ENCODE peak calls at places on chromosomes 3 and 15, in ten cellular contexts. V is left lung, Y is astrocyte of the spinal cord, R is cardiac muscle cell, M is fibroblast of villous mesenchyme, E is adrenal gland, P is pancreas, K is mammary epithelial cell, Z is GM20000, A is GM13977. U is an unnamed sample.

GRCh38 chr3:151460774-151461450 is at the start of gene IGSF10:
- DNase-seq in R (no peak), M (no peak), P (peak; percentile 15), E (peak; percentile 35), Z (no peak), V (peak; percentile 39), A (no peak), Y (no peak), K (no peak), U (peak; percentile 57)

GRCh38 chr3:100516232-100516631 is 23.8 kb downstream of the TMEM45A start:
- DNase-seq in Z (no peak), Y (no peak), A (no peak), K (no peak), R (no peak), P (no peak), V (no peak), M (no peak), E (no peak), U (no peak)

GRCh38 chr3:119664850-119665379 is 4.5 kb upstream of the POPDC2 start:
- DNase-seq in E (no peak), A (no peak), Y (no peak), Z (no peak), R (no peak), M (no peak), V (no peak), P (no peak), K (no peak), U (no peak)

GRCh38 chr15:40313531-40314398 is 6.0 kb upstream of the PLCB2 start:
- DNase-seq in E (peak; percentile 83), Y (no peak), A (no peak), K (peak; percentile 57), M (no peak), R (peak; percentile 89), Z (no peak), V (peak; percentile 87), P (peak; percentile 81), U (peak; percentile 79)

GRCh38 chr3:36219398-36219797 is 160.9 kb upstream of the STAC start:
- DNase-seq in A (no peak), E (no peak), R (no peak), V (no peak), K (peak; percentile 50), Z (no peak), Y (peak; percentile 90), M (peak; percentile 15), P (no peak), U (no peak)

GRCh38 chr15:59298255-59298856 is 74.3 kb downstream of the MYO1E start:
- DNase-seq in A (peak; percentile 43), V (no peak), R (no peak), K (peak; percentile 98), Y (no peak), M (no peak), Z (peak; percentile 35), P (no peak), E (no peak), U (no peak)

GRCh38 chr3:71862374-71863145 is 77.6 kb upstream of the PROK2 start:
- DNase-seq in P (no peak), E (no peak), M (no peak), V (no peak), K (no peak), Z (no peak), A (no peak), R (no peak), Y (no peak), U (no peak)

GRCh38 chr3:58306662-58307286 is 454 bp downstream of the HTD2 start:
- DNase-seq in M (peak; percentile 41), K (peak; percentile 56), Y (peak; percentile 5), Z (no peak), E (peak; percentile 51), V (peak; percentile 39), A (peak; percentile 52), R (peak; percentile 43), P (peak; percentile 48), U (peak; percentile 56)

GRCh38 chr3:52527039-52527731 is 6.5 kb downstream of the NT5DC2 start:
- DNase-seq in E (peak; percentile 64), M (peak; percentile 65), R (no peak), Z (no peak), A (no peak), P (no peak), V (peak; percentile 64), Y (no peak), K (no peak), U (peak; percentile 60)

DNA sequence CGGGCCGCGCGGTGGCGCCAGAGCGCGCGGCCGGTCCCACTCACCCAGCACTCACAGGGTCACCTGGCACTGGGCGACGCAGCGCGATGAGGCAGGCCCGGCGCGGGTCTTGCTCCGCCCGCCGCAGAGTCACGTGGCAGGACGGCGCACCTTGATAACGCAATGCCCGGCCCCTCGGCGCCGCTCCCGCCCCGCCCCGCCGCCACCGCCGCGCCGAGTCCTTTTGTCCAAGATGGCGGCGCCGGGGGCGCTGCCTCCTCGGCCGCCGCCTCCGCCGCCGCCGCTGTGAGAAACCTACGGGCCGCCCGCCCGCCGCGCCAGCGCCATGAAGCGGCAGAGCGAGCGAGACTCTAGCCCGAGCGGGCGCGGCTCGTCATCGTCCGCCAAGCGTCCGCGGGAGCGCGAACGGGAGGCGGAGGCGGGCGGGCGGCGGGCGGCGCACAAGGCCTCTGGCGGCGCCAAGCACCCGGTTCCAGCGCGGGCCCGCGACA is at the start of gene RBM15B:
- DNase-seq in V (peak; percentile 99), K (peak; percentile 96), M (peak; percentile 97), A (peak; percentile 99), P (peak; percentile 98), R (peak; percentile 98), E (peak; percentile 99), Y (peak; percentile 97), Z (peak; percentile 98), U (peak; percentile 99)
- TF ChIP-seq CTCF in V (peak; percentile 79), K (peak; percentile 92), M (peak; percentile 75), A (peak; percentile 95), P (no peak), R (peak; percentile 85), E (peak; percentile 76), Y (peak; percentile 87), Z (peak; percentile 95), U (peak; percentile 92)

GRCh38 chr3:161503271-161503670 is 6.7 kb downstream of the OTOL1 start:
- DNase-seq in A (no peak), Y (no peak), R (no peak), E (no peak), V (no peak), Z (no peak), K (no peak), P (no peak), M (no peak), U (no peak)

GRCh38 chr3:161510510-161511260 is 14.1 kb downstream of the OTOL1 start:
- DNase-seq in E (peak; percentile 26), P (no peak), Y (no peak), Z (no peak), M (no peak), V (no peak), A (no peak), R (no peak), K (no peak), U (no peak)

DNA sequence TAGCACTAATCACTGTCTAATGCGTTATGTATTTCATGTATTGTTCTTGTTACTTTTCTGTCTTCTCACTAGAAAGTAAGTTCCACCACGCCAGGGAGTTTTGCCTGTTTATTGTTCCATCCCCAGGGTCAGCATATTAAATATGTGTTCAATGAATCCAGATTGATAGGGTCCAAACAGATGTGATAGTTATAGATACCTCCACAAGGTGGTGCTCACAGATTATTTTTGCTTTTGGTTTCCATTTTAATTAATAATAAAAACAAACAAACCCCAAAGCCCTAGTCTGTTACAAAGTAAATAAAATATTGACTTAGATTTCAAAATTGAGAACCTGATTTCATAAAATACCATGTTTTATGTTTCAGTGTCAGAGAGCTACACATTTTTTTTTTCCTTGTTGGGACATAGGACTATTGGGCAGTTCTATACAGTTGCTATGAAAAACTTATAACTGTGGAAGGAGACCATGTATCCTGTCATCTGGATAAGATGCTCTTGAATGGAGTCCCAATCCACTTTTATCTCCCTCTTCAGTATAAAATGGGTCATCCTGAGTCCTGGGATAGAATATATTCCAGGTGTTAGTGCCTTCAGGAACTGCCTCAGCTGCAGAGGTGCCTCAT is 12.4 kb downstream of the OTOL1 start:
- DNase-seq in E (no peak), Y (peak; percentile 13), K (no peak), P (no peak), A (peak; percentile 11), R (peak; percentile 24), M (peak; percentile 7), V (no peak), Z (peak; percentile 24), U (no peak)
- TF ChIP-seq CTCF in E (peak; percentile 23), Y (peak; percentile 38), K (peak; percentile 49), P (no peak), A (peak; percentile 43), R (peak; percentile 29), M (peak; percentile 37), V (peak; percentile 35), Z (peak; percentile 11), U (no peak)

GRCh38 chr3:189143321-189143720 is 28.4 kb upstream of the TPRG1 start:
- DNase-seq in R (no peak), P (no peak), V (no peak), K (no peak), A (no peak), M (no peak), E (no peak), Z (no peak), Y (no peak), U (no peak)

GRCh38 chr3:189142527-189142926 is 29.2 kb upstream of the TPRG1 start:
- DNase-seq in R (no peak), K (peak; percentile 17), A (no peak), Z (no peak), M (no peak), Y (no peak), V (no peak), P (no peak), E (no peak), U (no peak)

GRCh38 chr3:189146842-189147241 is 24.9 kb upstream of the TPRG1 start:
- DNase-seq in Y (no peak), M (no peak), P (no peak), V (no peak), K (peak; percentile 11), R (no peak), Z (no peak), A (no peak), E (no peak), U (no peak)

GRCh38 chr3:189148090-189148507 is 23.7 kb upstream of the TPRG1 start:
- DNase-seq in M (peak; percentile 71), E (peak; percentile 65), R (peak; percentile 74), V (peak; percentile 44), P (peak; percentile 65), K (peak; percentile 37), Y (peak; percentile 73), A (peak; percentile 49), Z (peak; percentile 64), U (no peak)

DNA sequence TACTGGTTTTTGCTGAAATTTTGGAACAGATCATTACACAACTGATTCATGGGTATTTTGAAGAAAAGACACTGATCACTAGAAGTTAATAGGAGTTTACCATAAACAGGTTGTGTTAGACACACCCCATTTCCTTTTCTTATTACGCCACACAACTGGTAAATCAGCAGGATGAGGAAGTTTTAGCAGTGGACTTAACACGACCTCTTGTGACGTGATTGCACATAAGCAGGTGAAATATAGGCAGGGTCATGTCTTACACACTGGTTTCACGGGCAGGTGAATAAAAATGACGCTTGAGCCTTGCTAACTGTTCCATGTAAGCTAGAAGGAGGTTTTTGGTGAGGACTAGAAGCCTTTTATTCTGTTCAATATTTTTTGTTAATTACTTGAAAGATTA is 27.1 kb upstream of the TPRG1 start:
- DNase-seq in M (peak; percentile 74), Y (no peak), K (peak; percentile 46), Z (no peak), V (no peak), E (no peak), R (no peak), P (no peak), A (no peak), U (no peak)
- TF ChIP-seq CTCF in M (peak; percentile 42), Y (no peak), K (peak; percentile 32), Z (no peak), V (no peak), E (no peak), R (peak; percentile 29), P (no peak), A (no peak), U (no peak)

GRCh38 chr3:81173514-81173913 is 587.9 kb downstream of the GBE1 start:
- DNase-seq in Z (no peak), M (no peak), P (no peak), E (no peak), V (no peak), A (no peak), R (peak; percentile 18), Y (no peak), K (no peak), U (no peak)
- TF ChIP-seq CTCF in Z (no peak), M (no peak), P (no peak), E (no peak), V (no peak), A (peak; percentile 24), R (no peak), Y (peak; percentile 20), K (peak; percentile 26), U (no peak)